ENCODE peak calls at places on chromosomes 13 and 19, in five cellular contexts. L, K, E, T and C are unnamed samples.

GRCh38 chr19:49058592-49058991 is 1.0 kb upstream of the CGB7 start:
- DNase-seq in T (peak; percentile 33), L (no peak), E (no peak), K (no peak), C (peak; percentile 93)

GRCh38 chr13:36709136-36709895 is 35.5 kb downstream of the SERTM1 start:
- DNase-seq in E (no peak), L (no peak), K (no peak), T (no peak), C (peak; percentile 41)

GRCh38 chr13:81745391-81745790 is 1404.5 kb upstream of the SPRY2 start:
- DNase-seq in L (no peak), E (no peak), K (no peak), T (no peak), C (no peak)

GRCh38 chr19:18948075-18948975 is 7.3 kb upstream of the HOMER3 start:
- DNase-seq in T (no peak), K (no peak), E (no peak), L (no peak), C (peak; percentile 62)

GRCh38 chr19:33111587-33111986 is 20.3 kb upstream of the WDR88 start:
- DNase-seq in K (no peak), T (no peak), E (no peak), L (no peak), C (no peak)

GRCh38 chr13:22451345-22451744 is 729.4 kb upstream of the SGCG start:
- DNase-seq in L (no peak), E (no peak), K (no peak), T (peak; percentile 27), C (no peak)

GRCh38 chr19:13610042-13610691 is 103.9 kb upstream of the CACNA1A start:
- DNase-seq in E (no peak), T (no peak), L (no peak), K (peak; percentile 29), C (no peak)

GRCh38 chr13:43786766-43787517 is at the start of gene ENOX1:
- DNase-seq in K (peak; percentile 49), E (peak; percentile 76), L (no peak), T (peak; percentile 84), C (peak; percentile 88)

GRCh38 chr19:50723069-50723468 is at the start of gene CLEC11A:
- DNase-seq in E (peak; percentile 55), L (no peak), K (no peak), T (peak; percentile 91), C (peak; percentile 98)

GRCh38 chr13:78020861-78021260 is 102.2 kb upstream of the EDNRB start:
- DNase-seq in E (no peak), T (peak; percentile 7), K (no peak), L (no peak), C (no peak)

GRCh38 chr19:53612762-53613526 is 18.9 kb upstream of the DPRX start:
- DNase-seq in E (no peak), T (no peak), L (peak; percentile 92), K (no peak), C (no peak)

GRCh38 chr19:17784201-17785008 is 10.5 kb upstream of the B3GNT3 start:
- DNase-seq in K (peak; percentile 78), L (peak; percentile 48), T (peak; percentile 79), E (peak; percentile 80), C (peak; percentile 97)

GRCh38 chr13:49113526-49114286 is 106.4 kb upstream of the MLNR start:
- DNase-seq in L (peak; percentile 35), K (no peak), T (peak; percentile 73), E (no peak), C (no peak)

GRCh38 chr19:47445937-47446402 is 25.7 kb downstream of the SLC8A2 start:
- DNase-seq in T (peak; percentile 58), L (no peak), E (no peak), K (peak; percentile 43), C (peak; percentile 77)

GRCh38 chr19:10544242-10544752 is 593 bp downstream of the ATG4D start:
- DNase-seq in L (no peak), T (no peak), K (peak; percentile 66), E (peak; percentile 56), C (no peak)

GRCh38 chr13:28707629-28708427 is 10.9 kb downstream of the SLC46A3 start:
- DNase-seq in L (peak; percentile 47), E (no peak), K (no peak), T (peak; percentile 86), C (no peak)

GRCh38 chr13:43331676-43332075 is 308.3 kb downstream of the DNAJC15 start:
- DNase-seq in K (no peak), L (no peak), T (peak; percentile 57), E (no peak), C (no peak)

GRCh38 chr13:100674363-100674847 is at the start of gene TMTC4:
- DNase-seq in L (no peak), K (no peak), E (no peak), T (no peak), C (no peak)

GRCh38 chr19:33863436-33863835 is 66.8 kb downstream of the KCTD15 start:
- DNase-seq in T (no peak), E (no peak), L (no peak), K (no peak), C (no peak)

GRCh38 chr13:67726979-67727378 is 496.8 kb upstream of the PCDH9 start:
- DNase-seq in E (no peak), T (no peak), K (no peak), L (no peak), C (no peak)

GRCh38 chr13:34941835-34942731 is at the start of gene NBEA:
- DNase-seq in E (peak; percentile 74), K (peak; percentile 74), T (peak; percentile 62), L (peak; percentile 82), C (peak; percentile 93)

GRCh38 chr19:48330012-48330681 is 4.8 kb downstream of the EMP3 start:
- DNase-seq in T (no peak), E (peak; percentile 74), K (peak; percentile 86), L (no peak), C (peak; percentile 38)

GRCh38 chr19:41959056-41960053 is at the start of gene RABAC1:
- DNase-seq in K (peak; percentile 89), L (peak; percentile 84), E (peak; percentile 92), T (peak; percentile 93), C (peak; percentile 99)

DNA sequence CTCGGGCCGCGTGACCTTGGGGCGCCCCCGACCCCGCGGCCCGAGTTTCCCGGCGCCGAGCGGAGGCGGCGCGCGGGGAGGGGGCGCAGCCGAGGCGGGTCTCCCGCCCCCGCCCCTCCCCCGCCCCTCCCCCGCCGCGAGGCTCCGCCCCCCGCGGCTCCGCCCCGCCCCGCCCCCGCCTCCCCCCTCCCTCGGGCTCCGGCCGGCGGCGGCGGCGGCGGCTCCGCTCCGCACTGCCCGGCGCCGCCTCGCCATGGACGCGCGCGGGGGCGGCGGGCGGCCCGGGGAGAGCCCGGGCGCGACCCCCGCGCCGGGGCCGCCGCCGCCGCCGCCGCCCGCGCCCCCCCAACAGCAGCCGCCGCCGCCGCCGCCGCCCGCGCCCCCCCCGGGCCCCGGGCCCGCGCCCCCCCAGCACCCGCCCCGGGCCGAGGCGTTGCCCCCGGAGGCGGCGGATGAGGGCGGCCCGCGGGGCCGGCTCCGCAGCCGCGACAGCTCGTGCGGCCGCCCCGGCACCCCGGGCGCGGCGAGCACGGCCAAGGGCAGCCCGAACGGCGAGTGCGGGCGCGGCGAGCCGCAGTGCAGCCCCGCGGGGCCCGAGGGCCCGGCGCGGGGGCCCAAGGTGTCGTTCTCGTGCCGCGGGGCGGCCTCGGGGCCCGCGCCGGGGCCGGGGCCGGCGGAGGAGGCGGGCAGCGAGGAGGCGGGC is at the start of gene HCN2:
- DNase-seq in T (no peak), L (no peak), K (no peak), E (no peak), C (peak; percentile 89)
- H3K27ac ChIP-seq in T (no peak within 1 kb of the TSS), L (no peak within 1 kb of the TSS), K (no peak within 1 kb of the TSS), E (no peak within 1 kb of the TSS), C (no peak within 1 kb of the TSS)

GRCh38 chr13:107680115-107680514 is 535.2 kb downstream of the LIG4 start:
- DNase-seq in T (peak; percentile 3), E (no peak), L (no peak), K (no peak), C (no peak)
- TF ChIP-seq CTCF in T (no peak), E (no peak), L (peak; percentile 20), K (no peak), C (peak; percentile 10)

DNA sequence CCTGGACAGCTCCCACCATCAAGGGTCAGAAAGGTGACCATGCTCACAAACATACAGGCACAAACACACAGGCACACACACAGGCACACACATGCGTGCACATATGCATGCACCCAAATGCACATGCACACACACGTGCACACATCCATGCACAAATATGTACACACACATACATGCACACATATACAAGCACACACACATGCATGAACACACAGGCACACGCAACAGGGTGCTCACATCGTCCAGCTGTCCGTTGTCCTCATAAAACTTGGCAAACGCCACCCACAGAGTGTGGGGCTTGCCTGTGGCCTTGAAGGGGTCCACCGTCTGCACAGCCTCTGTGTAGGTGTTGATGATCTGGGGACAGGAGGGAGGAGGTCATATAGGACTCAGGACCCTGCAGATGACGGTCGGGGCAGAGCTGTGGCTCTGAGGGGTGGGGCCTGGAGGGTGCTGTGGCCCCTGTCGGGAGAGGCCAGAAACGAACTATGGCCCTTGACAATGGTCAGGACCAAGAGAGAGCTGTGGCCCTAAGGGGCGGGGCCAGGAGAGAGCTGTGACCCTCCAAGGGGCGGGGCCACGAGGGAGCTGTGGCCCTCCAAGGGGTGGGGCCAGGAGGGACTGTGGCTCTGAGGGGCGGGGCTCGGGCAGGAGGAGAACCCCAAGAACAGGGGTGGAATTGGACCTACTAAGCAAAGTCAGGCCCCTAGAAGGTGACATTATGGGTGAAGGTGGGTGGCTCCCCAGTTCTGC is 6.2 kb downstream of the XAB2 start:
- DNase-seq in E (no peak), T (no peak), L (no peak), K (no peak), C (no peak)
- H3K36me3 ChIP-seq in E (no peaks in the 10 kb centered on the region), T (peaks cover 21% of the 10 kb centered on the region), L (peaks cover 10% of the 10 kb centered on the region), K (peaks cover 90% of the 10 kb centered on the region), C (peaks cover 19% of the 10 kb centered on the region)

GRCh38 chr13:20772401-20773131 is 1.2 kb downstream of the EEF1AKMT1 start:
- DNase-seq in K (no peak), L (no peak), E (no peak), T (peak; percentile 67), C (no peak)
- H3K27ac ChIP-seq in K (peak overlapping the region; percentile 87), L (no peak overlapping the region), E (no peak overlapping the region), T (peak overlapping the region; percentile 81), C (peak overlapping the region; percentile 96)

GRCh38 chr19:2231621-2232221 is 4.4 kb downstream of the PLEKHJ1 start:
- DNase-seq in L (no peak), E (no peak), T (no peak), K (no peak), C (peak; percentile 96)
- TF ChIP-seq CTCF in L (no peak), E (no peak), T (no peak), K (no peak), C (peak; percentile 7)

GRCh38 chr19:15264061-15264932 is 32.0 kb upstream of the EPHX3 start:
- DNase-seq in T (peak; percentile 78), L (no peak), K (peak; percentile 80), E (peak; percentile 81), C (peak; percentile 88)
- H3K36me3 ChIP-seq in T (peaks cover 51% of the 10 kb centered on the region), L (peaks cover 68% of the 10 kb centered on the region), K (peaks cover 94% of the 10 kb centered on the region), E (no peaks in the 10 kb centered on the region), C (peaks cover 81% of the 10 kb centered on the region)

GRCh38 chr13:98307392-98307743 is 130.3 kb upstream of the RNF113B start:
- DNase-seq in L (no peak), T (peak; percentile 26), K (no peak), E (no peak), C (no peak)
- H3K27ac ChIP-seq in L (no peak overlapping the region), T (no peak overlapping the region), K (peak overlapping the region; percentile 82), E (no peak overlapping the region), C (no peak overlapping the region)